ENCODE peak calls at places on chromosome 1, in eight cellular contexts. X is astrocyte of the hippocampus; T is Daoy; R is HCEC 1CT; J is activated T-helper 1 cell treated with anti-CD3 and anti-CD28 coated beads, Interleukin-12 subunit alpha, Interleukin-12 subunit beta, Interleukin-2, Interleukin-4 antibody, amounts not matched to agents 30 ng/mL and 10 ng/mL and 1 ng/mL, durations not matched to agents 14 hours and 24 hours and 36 hours; Y is DMS79; F is heart left ventricle; Q is stimulated activated CD8-positive, alpha-beta memory T cell treated with anti-CD3 and anti-CD28 coated beads, Interleukin-4, amount 100 ng/mL, for 24 hours. V is an unnamed sample.

GRCh38 chr1:21779613-21780521 is 3.1 kb downstream of the USP48 start:
- DNase-seq in X (no peak), T (no peak), R (no peak), J (peak), Y (no peak), F (no peak), Q (no peak), V (no peak)

GRCh38 chr1:227886993-227887696 is 60.6 kb downstream of the WNT9A start:
- DNase-seq in X (peak), T (peak), R (peak), J (no peak), Y (no peak), F (peak), Q (no peak), V (peak)

GRCh38 chr1:238913210-238913609 is 473.2 kb upstream of the CHRM3 start:
- DNase-seq in X (no peak), T (no peak), R (no peak), J (no peak), Y (no peak), F (no peak), Q (no peak), V (no peak)

GRCh38 chr1:37989381-37989930 is 366 bp downstream of the SF3A3 start:
- DNase-seq in X (peak), T (peak), R (no peak), J (peak), Y (no peak), F (peak), Q (no peak), V (no peak)

GRCh38 chr1:161069731-161070270 is at the start of gene ARHGAP30:
- DNase-seq in X (no peak), T (no peak), R (no peak), J (peak), Y (no peak), F (peak), Q (peak), V (no peak)

GRCh38 chr1:228212415-228212965 is 4.6 kb downstream of the OBSCN start:
- DNase-seq in X (no peak), T (no peak), R (no peak), J (no peak), Y (no peak), F (no peak), Q (no peak), V (no peak)

GRCh38 chr1:151992345-151993083 is 1.1 kb downstream of the S100A10 start:
- DNase-seq in X (peak), T (peak), R (peak), J (no peak), Y (peak), F (peak), Q (no peak), V (no peak)

GRCh38 chr1:93440272-93440671 is 7.6 kb upstream of the FNBP1L start:
- DNase-seq in X (peak), T (no peak), R (no peak), J (no peak), Y (no peak), F (no peak), Q (no peak), V (no peak)

GRCh38 chr1:215526147-215526845 is 40.8 kb upstream of the KCTD3 start:
- DNase-seq in X (peak), T (peak), R (peak), J (no peak), Y (peak), F (no peak), Q (no peak), V (peak)

GRCh38 chr1:87902830-87903614 is 574.3 kb downstream of the LMO4 start:
- DNase-seq in X (peak), T (no peak), R (no peak), J (no peak), Y (no peak), F (no peak), Q (no peak), V (no peak)